ENCODE peak calls at places on chromosomes 4 and X, in four cellular contexts. One of them, this sample, is unnamed.

GRCh38 chr4:78545275-78546246 is 6.0 kb upstream of the ANXA3 start:
- DNase-seq in AG09309: no peak
- DNase-seq in PC-3: peak; percentile 31
- DNase-seq in nephron progenitor cell: no peak
- DNase-seq in this sample: no peak

GRCh38 chr4:2257361-2258001 is 4.4 kb downstream of the MXD4 start:
- DNase-seq in AG09309: no peak
- DNase-seq in PC-3: no peak
- DNase-seq in nephron progenitor cell: no peak
- DNase-seq in this sample: no peak

GRCh38 chr4:176319704-176320339 is at the start of gene SPCS3:
- DNase-seq in AG09309: peak; percentile 52
- DNase-seq in PC-3: peak; percentile 95
- DNase-seq in nephron progenitor cell: peak; percentile 96
- DNase-seq in this sample: peak; percentile 95

GRCh38 chr4:52750819-52751348 is 341 bp downstream of the ERVMER34-1 start:
- DNase-seq in AG09309: no peak
- DNase-seq in PC-3: peak; percentile 14
- DNase-seq in nephron progenitor cell: no peak
- DNase-seq in this sample: no peak

GRCh38 chrX:9628779-9629493 is 136.7 kb downstream of the GPR143 start:
- DNase-seq in AG09309: no peak
- DNase-seq in PC-3: no peak
- DNase-seq in nephron progenitor cell: no peak
- DNase-seq in this sample: no peak

GRCh38 chrX:49257846-49258748 is 6.4 kb downstream of the FOXP3 start:
- DNase-seq in AG09309: no peak
- DNase-seq in PC-3: no peak
- DNase-seq in nephron progenitor cell: no peak
- DNase-seq in this sample: no peak

GRCh38 chr4:121072836-121073362 is 564 bp upstream of the NDNF start:
- DNase-seq in AG09309: no peak
- DNase-seq in PC-3: no peak
- DNase-seq in nephron progenitor cell: peak; percentile 58
- DNase-seq in this sample: peak; percentile 26

GRCh38 chr4:114562176-114562904 is 36.3 kb upstream of the UGT8 start:
- DNase-seq in AG09309: no peak
- DNase-seq in PC-3: no peak
- DNase-seq in nephron progenitor cell: no peak
- DNase-seq in this sample: no peak

GRCh38 chrX:68703369-68703768 is 55.9 kb downstream of the STARD8 start:
- DNase-seq in AG09309: no peak
- DNase-seq in PC-3: no peak
- DNase-seq in nephron progenitor cell: no peak
- DNase-seq in this sample: no peak

DNA sequence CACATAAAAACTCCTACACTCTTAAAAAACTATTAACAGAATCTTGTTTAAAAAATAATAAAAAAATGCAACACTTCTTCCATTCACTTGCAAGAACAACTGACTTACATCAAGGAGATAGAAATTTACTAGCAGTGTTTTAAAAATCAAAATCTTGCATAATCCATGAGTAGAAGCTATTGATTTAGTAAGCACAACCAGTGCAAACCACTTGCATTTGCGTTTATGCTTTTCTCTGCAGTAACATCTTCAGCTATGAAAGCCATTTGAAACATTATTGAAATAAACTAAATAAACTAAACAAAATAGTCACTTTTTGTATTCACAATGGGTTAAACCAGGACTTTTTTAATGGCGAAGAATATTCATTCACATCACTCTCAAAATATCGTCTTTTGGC is 389.2 kb upstream of the EMCN start:
- DNase-seq in AG09309: no peak
- DNase-seq in PC-3: no peak
- DNase-seq in nephron progenitor cell: no peak
- DNase-seq in this sample: no peak
- TF ChIP-seq CTCF in AG09309: no peak
- TF ChIP-seq CTCF in PC-3: no peak
- TF ChIP-seq CTCF in nephron progenitor cell: no peak
- TF ChIP-seq CTCF in this sample: no peak

GRCh38 chr4:68950033-68950432 is 1.6 kb downstream of the UGT2A3 start:
- DNase-seq in AG09309: no peak
- DNase-seq in PC-3: no peak
- DNase-seq in nephron progenitor cell: no peak
- DNase-seq in this sample: no peak
- TF ChIP-seq CTCF in AG09309: no peak
- TF ChIP-seq CTCF in PC-3: no peak
- TF ChIP-seq CTCF in nephron progenitor cell: no peak
- TF ChIP-seq CTCF in this sample: no peak

DNA sequence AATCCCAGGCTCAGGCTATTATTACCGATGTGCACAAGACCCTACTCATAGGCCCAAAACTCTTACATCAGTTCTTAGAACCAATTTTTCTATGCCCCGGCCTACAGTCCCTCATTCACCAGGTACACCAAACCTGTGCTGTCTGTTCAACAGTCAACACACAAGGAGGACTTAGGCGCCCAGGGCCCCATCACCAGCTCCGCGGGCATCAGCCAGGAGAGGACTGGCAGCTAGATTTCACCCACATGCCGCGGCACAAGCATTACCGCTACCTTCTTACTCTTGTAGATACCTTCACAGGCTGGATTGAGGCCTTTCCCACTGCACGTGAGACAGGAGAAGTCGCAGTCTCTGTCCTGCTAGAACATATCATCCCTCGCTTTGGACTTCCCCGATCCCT is 962.5 kb downstream of the RPA4 start:
- DNase-seq in AG09309: no peak
- DNase-seq in PC-3: no peak
- DNase-seq in nephron progenitor cell: no peak
- DNase-seq in this sample: no peak
- TF ChIP-seq CTCF in AG09309: no peak
- TF ChIP-seq CTCF in PC-3: no peak
- TF ChIP-seq CTCF in nephron progenitor cell: no peak
- TF ChIP-seq CTCF in this sample: no peak

GRCh38 chr4:177961709-177962380 is 519.6 kb upstream of the AGA start:
- DNase-seq in AG09309: no peak
- DNase-seq in PC-3: no peak
- DNase-seq in nephron progenitor cell: no peak
- DNase-seq in this sample: no peak
- TF ChIP-seq CTCF in AG09309: no peak
- TF ChIP-seq CTCF in PC-3: no peak
- TF ChIP-seq CTCF in nephron progenitor cell: no peak
- TF ChIP-seq CTCF in this sample: no peak

GRCh38 chr4:4666693-4667642 is 125.1 kb upstream of the STX18 start:
- DNase-seq in AG09309: no peak
- DNase-seq in PC-3: no peak
- DNase-seq in nephron progenitor cell: peak; percentile 43
- DNase-seq in this sample: no peak
- TF ChIP-seq CTCF in AG09309: peak; percentile 25
- TF ChIP-seq CTCF in PC-3: no peak
- TF ChIP-seq CTCF in nephron progenitor cell: no peak
- TF ChIP-seq CTCF in this sample: no peak

DNA sequence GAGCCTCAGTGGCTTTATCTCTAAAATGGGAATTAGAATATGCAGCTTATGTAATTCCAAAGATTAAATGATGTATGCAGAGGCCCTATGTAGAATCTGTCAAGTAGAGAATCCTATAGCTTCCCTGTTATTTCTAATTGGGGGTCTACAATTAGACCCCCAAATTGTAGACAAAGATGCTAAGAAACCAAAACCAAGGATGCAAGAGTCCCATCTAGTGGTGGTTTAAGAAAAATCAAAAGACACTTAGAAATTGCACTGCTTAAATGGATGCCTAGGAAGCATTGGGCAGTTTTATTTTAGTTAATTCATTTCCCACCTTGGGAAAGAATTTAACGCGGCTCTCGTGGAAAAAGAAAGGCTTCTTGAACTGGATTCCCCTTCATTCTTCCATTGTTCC is 115.2 kb downstream of the GABRA2 start:
- DNase-seq in AG09309: no peak
- DNase-seq in PC-3: peak; percentile 6
- DNase-seq in nephron progenitor cell: no peak
- DNase-seq in this sample: no peak
- TF ChIP-seq CTCF in AG09309: no peak
- TF ChIP-seq CTCF in PC-3: peak; percentile 53
- TF ChIP-seq CTCF in nephron progenitor cell: peak; percentile 46
- TF ChIP-seq CTCF in this sample: no peak

GRCh38 chr4:107035711-107036601 is at the start of gene DKK2:
- DNase-seq in AG09309: no peak
- DNase-seq in PC-3: no peak
- DNase-seq in nephron progenitor cell: peak; percentile 36
- DNase-seq in this sample: peak; percentile 9

GRCh38 chr4:107036602-107037151 is 564 bp upstream of the DKK2 start:
- DNase-seq in AG09309: no peak
- DNase-seq in PC-3: no peak
- DNase-seq in nephron progenitor cell: no peak
- DNase-seq in this sample: no peak

GRCh38 chr4:107034982-107035710 is 967 bp downstream of the DKK2 start:
- DNase-seq in AG09309: no peak
- DNase-seq in PC-3: no peak
- DNase-seq in nephron progenitor cell: peak; percentile 55
- DNase-seq in this sample: no peak

GRCh38 chr4:107037188-107037587 is 1.1 kb upstream of the DKK2 start:
- DNase-seq in AG09309: no peak
- DNase-seq in PC-3: peak; percentile 4
- DNase-seq in nephron progenitor cell: peak; percentile 68
- DNase-seq in this sample: no peak

DNA sequence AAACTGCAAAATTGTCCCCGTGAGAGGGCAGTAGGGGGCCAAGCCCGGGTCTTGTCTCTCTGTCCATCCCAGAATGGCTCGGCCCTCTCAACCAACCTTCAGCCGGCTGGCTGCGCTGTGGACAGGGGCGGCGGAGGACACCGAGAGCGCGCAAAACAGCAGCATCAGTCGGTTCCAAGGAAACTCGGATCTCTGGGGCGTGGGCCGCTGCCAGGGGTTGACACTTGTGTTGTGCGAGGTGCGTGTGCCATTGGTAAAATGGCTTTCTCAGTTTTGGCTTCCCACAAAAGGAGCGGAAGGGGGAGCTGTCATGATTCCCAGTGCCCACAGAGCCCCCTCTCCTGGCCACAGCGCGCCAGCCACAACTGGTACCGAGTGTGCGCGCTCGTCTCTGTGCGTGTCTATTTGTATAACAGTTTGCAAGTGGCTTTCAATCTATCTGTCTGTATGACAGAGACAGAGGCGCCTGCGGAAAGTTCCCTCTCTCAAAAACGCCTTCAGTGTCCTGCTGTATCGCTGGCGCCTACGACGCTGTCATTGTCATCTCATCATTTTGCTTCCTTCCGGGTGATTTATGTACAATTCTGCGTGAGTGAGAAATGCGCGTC is 1.9 kb downstream of the DKK2 start:
- DNase-seq in AG09309: no peak
- DNase-seq in PC-3: no peak
- DNase-seq in nephron progenitor cell: peak; percentile 71
- DNase-seq in this sample: no peak
- TF ChIP-seq CTCF in AG09309: peak; percentile 48
- TF ChIP-seq CTCF in PC-3: no peak
- TF ChIP-seq CTCF in nephron progenitor cell: peak; percentile 53
- TF ChIP-seq CTCF in this sample: no peak

DNA sequence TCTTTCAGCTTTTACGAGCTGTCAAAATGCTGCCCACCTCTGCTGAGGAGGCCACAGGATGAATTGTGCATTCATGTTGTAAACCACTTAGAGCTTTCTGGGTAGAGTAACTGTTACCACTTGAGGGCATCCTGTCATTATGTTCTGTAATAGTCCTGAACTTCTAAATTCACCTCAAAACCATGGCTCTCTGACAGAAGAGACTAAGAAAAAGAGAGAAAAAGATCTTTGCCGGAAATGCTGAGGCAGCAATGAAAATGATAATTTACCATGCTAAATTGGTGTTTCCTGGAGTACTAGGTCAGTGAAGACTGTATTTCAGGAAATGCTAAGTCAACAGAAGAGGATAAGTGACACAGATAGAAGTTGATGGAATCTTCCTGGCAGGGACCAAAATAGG is 942.3 kb upstream of the SLIT2 start:
- DNase-seq in AG09309: peak; percentile 44
- DNase-seq in PC-3: peak; percentile 52
- DNase-seq in nephron progenitor cell: no peak
- DNase-seq in this sample: no peak
- TF ChIP-seq CTCF in AG09309: peak; percentile 60
- TF ChIP-seq CTCF in PC-3: peak; percentile 60
- TF ChIP-seq CTCF in nephron progenitor cell: no peak
- TF ChIP-seq CTCF in this sample: no peak